ENCODE peak calls at places on chromosomes 2 and 18, in eight cellular contexts. M is stimulated activated naive CD8-positive, alpha-beta T cell treated with anti-CD3 and anti-CD28 coated beads, Interleukin-15, Interleukin-2, amounts not matched to agents 100 U/mL and 50 U/mL, for 24 hours; E is retina; X is NCI-H187 treated with DMSO at 0.1 percent for 48 hours; D is trophoblast cell; J is GM04504; H is GM03348; S is HS-27A. Z is an unnamed sample.

GRCh38 chr2:45494275-45494977 is 116.6 kb downstream of the SRBD1 start:
- DNase-seq in E (peak; percentile 44), D (no peak), M (no peak), S (peak; percentile 67), J (peak; percentile 36), X (peak; percentile 43), H (peak; percentile 69), Z (peak; percentile 61)

GRCh38 chr18:47908523-47909039 is 21.9 kb downstream of the SMAD2 start:
- DNase-seq in D (no peak), E (no peak), M (no peak), X (no peak), S (no peak), H (no peak), J (no peak), Z (no peak)

GRCh38 chr2:190126758-190127157 is 64.2 kb upstream of the MSTN start:
- DNase-seq in D (no peak), J (no peak), X (no peak), E (no peak), H (no peak), M (no peak), S (no peak), Z (no peak)

GRCh38 chr2:70510213-70510820 is 43.3 kb downstream of the TGFA start:
- DNase-seq in J (no peak), X (no peak), M (no peak), D (no peak), H (no peak), S (no peak), E (no peak), Z (no peak)

GRCh38 chr2:66813976-66814375 is 379.1 kb downstream of the MEIS1 start:
- DNase-seq in D (no peak), X (no peak), H (no peak), M (no peak), E (no peak), J (no peak), S (no peak), Z (no peak)

GRCh38 chr18:22465859-22466602 is 48.3 kb upstream of the CTAGE1 start:
- DNase-seq in X (no peak), E (no peak), D (peak; percentile 83), S (peak; percentile 92), H (peak; percentile 88), J (peak; percentile 90), M (no peak), Z (peak; percentile 60)

GRCh38 chr2:190277234-190278112 is 42.2 kb downstream of the HIBCH start:
- DNase-seq in J (peak; percentile 14), M (no peak), D (no peak), X (no peak), E (no peak), H (peak; percentile 24), S (no peak), Z (no peak)

GRCh38 chr18:7567487-7568425 is 640 bp downstream of the PTPRM start:
- DNase-seq in X (no peak), S (no peak), M (peak; percentile 7), J (no peak), E (peak; percentile 78), D (peak; percentile 61), H (peak; percentile 75), Z (no peak)

GRCh38 chr2:56132138-56132537 is 51.7 kb upstream of the CCDC85A start:
- DNase-seq in S (peak; percentile 22), J (no peak), X (peak; percentile 49), H (peak; percentile 70), M (no peak), D (no peak), E (peak; percentile 36), Z (no peak)

GRCh38 chr2:203527719-203528118 is 7.4 kb downstream of the RAPH1 start:
- DNase-seq in S (no peak), D (no peak), J (no peak), H (no peak), X (no peak), E (no peak), M (no peak), Z (no peak)

GRCh38 chr2:215899111-215900074 is 114.0 kb downstream of the MREG start:
- DNase-seq in S (no peak), H (peak; percentile 87), E (no peak), D (no peak), M (no peak), J (peak; percentile 86), X (no peak), Z (peak; percentile 65)

GRCh38 chr2:3289971-3290370 is 87.6 kb downstream of the EIPR1 start:
- DNase-seq in X (no peak), J (no peak), M (no peak), E (no peak), H (no peak), S (no peak), D (no peak), Z (no peak)

GRCh38 chr2:102401868-102402267 is 21.1 kb upstream of the IL18RAP start:
- DNase-seq in D (no peak), M (no peak), S (no peak), J (no peak), E (no peak), H (no peak), X (no peak), Z (no peak)

GRCh38 chr2:191143791-191144190 is 7.0 kb downstream of the STAT4 start:
- DNase-seq in S (no peak), H (no peak), M (no peak), E (no peak), J (no peak), X (no peak), D (no peak), Z (no peak)

GRCh38 chr2:148527488-148528340 is 116.8 kb upstream of the EPC2 start:
- DNase-seq in S (no peak), J (no peak), D (no peak), H (no peak), M (no peak), E (no peak), X (no peak), Z (no peak)

GRCh38 chr2:206011018-206011614 is 74.9 kb downstream of the INO80D start:
- DNase-seq in X (no peak), M (no peak), E (no peak), J (no peak), D (no peak), S (no peak), H (no peak), Z (no peak)

GRCh38 chr2:100820346-100821254 is 661 bp downstream of the NPAS2 start:
- DNase-seq in X (no peak), J (no peak), M (peak; percentile 27), E (peak; percentile 60), H (no peak), S (no peak), D (no peak), Z (no peak)

GRCh38 chr2:160920061-160920460 is 240.2 kb upstream of the TANK start:
- DNase-seq in S (no peak), E (no peak), X (no peak), J (no peak), M (no peak), D (no peak), H (no peak), Z (no peak)

GRCh38 chr2:135052997-135053474 is 944 bp downstream of the RAB3GAP1 start:
- DNase-seq in D (no peak), E (no peak), X (no peak), M (peak; percentile 35), H (peak; percentile 11), J (no peak), S (no peak), Z (no peak)

GRCh38 chr18:64936671-64937070 is 787.8 kb upstream of the LINC00305 start:
- DNase-seq in X (no peak), S (no peak), H (no peak), M (no peak), J (no peak), D (no peak), E (no peak), Z (no peak)

GRCh38 chr18:49631146-49631866 is 69.4 kb downstream of the LIPG start:
- DNase-seq in E (no peak), H (no peak), X (no peak), S (no peak), D (no peak), J (no peak), M (no peak), Z (no peak)

GRCh38 chr2:38945931-38946330 is 56.3 kb downstream of the ARHGEF33 start:
- DNase-seq in S (no peak), X (no peak), J (no peak), E (no peak), D (peak; percentile 81), M (no peak), H (no peak), Z (no peak)